ENCODE peak calls at places on chromosomes 6 and 20, in six cellular contexts. B is GM12878, D is HepG2, K is H1, F is K562, E is GM12891. P is an unnamed sample.

GRCh38 chr20:57714409-57715267 is 4.8 kb upstream of the PMEPA1 start:
- DNase-seq in K (no peak), E (no peak), B (no peak), F (no peak), D (no peak), P (no peak)

GRCh38 chr6:54897462-54898189 is 51.1 kb downstream of the FAM83B start:
- DNase-seq in K (no peak), B (no peak), D (no peak), E (no peak), F (no peak), P (no peak)

GRCh38 chr20:45341939-45342862 is 6.0 kb downstream of the SDC4 start:
- DNase-seq in B (no peak), K (no peak), F (peak; percentile 34), E (no peak), D (peak; percentile 94), P (no peak)

GRCh38 chr6:10746915-10747250 is 722 bp upstream of the TMEM14B start:
- DNase-seq in B (no peak), E (no peak), D (no peak), F (no peak), K (no peak), P (no peak)

GRCh38 chr6:6915219-6915618 is 192.5 kb upstream of the RREB1 start:
- DNase-seq in B (no peak), E (no peak), F (peak; percentile 37), K (no peak), D (no peak), P (no peak)

GRCh38 chr6:145898376-145898775 is 65.8 kb downstream of the SHPRH start:
- DNase-seq in E (no peak), B (no peak), F (no peak), D (no peak), K (no peak), P (no peak)

GRCh38 chr20:53695797-53696527 is 102.3 kb upstream of the ZNF217 start:
- DNase-seq in K (no peak), E (no peak), D (no peak), F (no peak), B (no peak), P (no peak)

GRCh38 chr20:52493177-52493711 is 301.7 kb upstream of the ZFP64 start:
- DNase-seq in E (no peak), D (no peak), K (no peak), B (no peak), F (peak; percentile 8), P (no peak)

GRCh38 chr20:16485406-16485805 is 87.8 kb downstream of the KIF16B start:
- DNase-seq in F (no peak), D (no peak), K (no peak), E (no peak), B (no peak), P (no peak)

GRCh38 chr6:34074064-34074739 is 71.7 kb downstream of the GRM4 start:
- DNase-seq in D (no peak), E (no peak), F (no peak), K (no peak), B (no peak), P (no peak)

GRCh38 chr6:5706094-5707033 is 300.4 kb downstream of the NRN1 start:
- DNase-seq in F (no peak), K (no peak), E (no peak), D (no peak), B (no peak), P (no peak)

GRCh38 chr6:155770856-155771255 is 315.2 kb upstream of the NOX3 start:
- DNase-seq in E (no peak), B (no peak), D (no peak), K (no peak), F (no peak), P (no peak)

GRCh38 chr6:153947817-153948447 is 91.1 kb upstream of the OPRM1 start:
- DNase-seq in K (peak; percentile 27), F (peak; percentile 12), B (no peak), E (no peak), D (peak; percentile 20), P (no peak)

GRCh38 chr20:62508641-62509051 is 32.9 kb upstream of the GATA5 start:
- DNase-seq in E (no peak), B (no peak), K (no peak), D (no peak), F (no peak), P (peak; percentile 65)

GRCh38 chr20:61303675-61304074 is 51.6 kb downstream of the CDH4 start:
- DNase-seq in F (no peak), D (no peak), B (no peak), K (no peak), E (no peak), P (no peak)

GRCh38 chr20:10404023-10404628 is 29.9 kb downstream of the MKKS start:
- DNase-seq in D (no peak), K (no peak), F (no peak), B (no peak), E (no peak), P (no peak)

GRCh38 chr6:111548368-111548767 is 57.3 kb downstream of the TRAF3IP2 start:
- DNase-seq in D (no peak), F (no peak), E (no peak), B (no peak), K (no peak), P (no peak)

GRCh38 chr6:28383235-28384142 is 16.1 kb downstream of the ZSCAN12 start:
- DNase-seq in K (peak; percentile 87), E (peak; percentile 47), F (peak; percentile 86), D (peak; percentile 93), B (no peak), P (no peak)

GRCh38 chr20:1656844-1657243 is 735 bp downstream of the SIRPG start:
- DNase-seq in D (no peak), B (no peak), K (no peak), F (no peak), E (no peak), P (no peak)

GRCh38 chr20:62010551-62011402 is 54.9 kb downstream of the TAF4 start:
- DNase-seq in D (peak; percentile 64), F (peak; percentile 68), K (peak; percentile 23), E (peak; percentile 80), B (peak; percentile 7), P (peak; percentile 73)

GRCh38 chr20:37299718-37300529 is 10.5 kb downstream of the MANBAL start:
- DNase-seq in E (no peak), D (peak; percentile 52), K (no peak), B (no peak), F (peak; percentile 69), P (no peak)

GRCh38 chr6:140441256-140441655 is 1066.8 kb upstream of the CITED2 start:
- DNase-seq in K (no peak), F (peak; percentile 47), B (no peak), E (no peak), D (peak; percentile 46), P (no peak)

GRCh38 chr6:101645770-101646169 is 252.3 kb downstream of the GRIK2 start:
- DNase-seq in E (no peak), B (no peak), K (no peak), D (no peak), F (no peak), P (no peak)

GRCh38 chr6:33815854-33816253 is 12.1 kb upstream of the MLN start:
- DNase-seq in E (peak; percentile 51), K (no peak), B (no peak), F (peak; percentile 53), D (no peak), P (no peak)

GRCh38 chr20:32189691-32190607 is 17.6 kb downstream of the PLAGL2 start:
- DNase-seq in K (no peak), E (peak; percentile 53), F (no peak), D (no peak), B (no peak), P (peak; percentile 41)

GRCh38 chr6:42104095-42104806 is 38.2 kb downstream of the C6orf132 start:
- DNase-seq in E (peak; percentile 92), K (peak; percentile 51), F (peak; percentile 96), B (peak; percentile 15), D (peak; percentile 61), P (peak; percentile 89)

GRCh38 chr6:85670573-85670972 is 27.9 kb upstream of the SYNCRIP start:
- DNase-seq in E (no peak), D (no peak), F (peak; percentile 41), K (no peak), B (no peak), P (no peak)

GRCh38 chr20:10110151-10110550 is 75.4 kb downstream of the ANKEF1 start:
- DNase-seq in B (no peak), F (no peak), E (no peak), D (no peak), K (no peak), P (no peak)

GRCh38 chr6:143059616-143060353 is 904 bp upstream of the AIG1 start:
- DNase-seq in E (no peak), F (no peak), D (peak; percentile 97), B (no peak), K (no peak), P (no peak)

GRCh38 chr6:43972915-43973304 is 154.3 kb downstream of the MRPL14 start:
- DNase-seq in F (no peak), K (no peak), B (no peak), E (no peak), D (no peak), P (no peak)
- TF ChIP-seq POLR2AphosphoS5 in F (no peak), K (no peak), B (no peak), E (no peak), D (no peak), P (no peak)

DNA sequence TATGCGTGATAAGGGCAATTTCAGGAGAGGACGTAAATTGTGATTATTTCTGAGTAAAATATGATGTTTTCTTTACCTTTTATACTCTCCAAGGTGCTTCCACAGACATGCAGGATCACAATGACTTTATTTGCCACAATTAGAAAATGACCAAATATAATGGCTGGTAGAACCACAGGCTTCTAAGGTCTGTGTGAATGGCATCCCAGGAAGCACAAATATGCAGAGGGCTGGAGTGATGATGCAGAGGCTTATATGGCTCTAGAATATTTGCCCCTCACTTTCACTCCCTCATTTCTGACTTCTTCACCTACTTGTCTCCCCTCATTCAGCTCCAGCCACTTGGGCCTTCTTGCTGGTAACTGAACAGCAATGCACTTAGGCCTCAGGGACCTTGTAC is 502.1 kb upstream of the MAP3K7 start:
- DNase-seq in B (no peak), E (no peak), D (no peak), K (no peak), F (no peak), P (no peak)
- TF ChIP-seq TAF1 in B (no peak), E (no peak), D (no peak), K (no peak), F (no peak), P (no peak)

GRCh38 chr6:18488004-18488403 is 100.9 kb downstream of the RNF144B start:
- DNase-seq in K (no peak), F (no peak), D (no peak), E (no peak), B (no peak), P (no peak)
- TF ChIP-seq POLR2A in K (no peak), F (no peak), D (no peak), E (no peak), B (no peak), P (no peak)

DNA sequence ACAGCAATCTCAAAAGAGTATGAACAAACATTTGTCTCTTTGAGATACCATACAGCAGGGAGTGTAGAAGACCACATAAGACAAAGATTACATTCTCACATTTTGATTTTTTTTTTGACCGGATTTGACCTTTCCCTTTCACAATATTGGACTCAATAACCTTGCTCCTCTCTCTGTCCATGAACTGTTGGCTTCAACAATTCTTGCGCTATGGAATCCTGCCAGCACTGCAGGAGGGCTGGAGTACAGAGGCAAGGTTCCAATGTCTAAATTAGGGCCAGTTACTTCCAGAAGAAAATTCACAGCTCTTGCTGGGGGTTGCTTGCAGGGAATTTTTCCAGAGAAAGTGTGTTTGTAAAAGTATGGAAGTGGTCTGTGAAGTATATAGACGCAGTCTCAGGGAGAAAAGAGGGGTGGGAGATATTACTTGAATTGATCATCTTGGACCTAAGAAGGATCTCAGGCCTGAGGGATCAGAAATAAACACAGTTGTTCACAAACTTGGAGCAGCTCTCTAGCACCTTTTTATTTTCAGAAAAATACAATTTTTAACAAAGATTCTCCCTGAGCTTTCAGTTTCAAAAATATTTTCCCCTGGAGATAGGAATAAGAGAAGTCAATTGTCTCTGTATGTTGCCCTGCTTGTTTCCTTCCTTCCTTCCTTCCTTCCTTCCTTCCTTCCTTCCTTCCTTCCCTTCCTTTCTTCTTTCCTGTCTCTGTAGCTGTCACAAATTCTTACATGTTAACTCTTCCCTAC is 765.9 kb downstream of the BCKDHB start:
- DNase-seq in E (no peak), F (no peak), K (no peak), B (no peak), D (no peak), P (no peak)
- TF ChIP-seq POLR2AphosphoS5 in E (no peak), F (no peak), K (no peak), B (no peak), D (no peak), P (no peak)

P was measured in GM12892.